ENCODE peak calls at places on chromosomes 5 and 9, in four cellular contexts. C is MM.1S, Y is right cardiac atrium, X is breast epithelium. N is an unnamed sample.

GRCh38 chr5:95712347-95712958 is 18.7 kb upstream of the RHOBTB3 start:
- DNase-seq in C (no peak), Y (no peak), X (no peak), N (peak; percentile 52)

GRCh38 chr5:15500326-15500958 is 462 bp downstream of the FBXL7 start:
- DNase-seq in C (no peak), Y (peak; percentile 91), X (no peak), N (peak; percentile 23)

GRCh38 chr5:72692273-72692672 is 124.2 kb upstream of the TNPO1 start:
- DNase-seq in C (no peak), Y (no peak), X (no peak), N (no peak)

GRCh38 chr5:178637356-178638069 is 10.7 kb upstream of the CLK4 start:
- DNase-seq in C (no peak), Y (no peak), X (no peak), N (no peak)

GRCh38 chr5:2203774-2204173 is 321.0 kb upstream of the IRX4 start:
- DNase-seq in C (no peak), Y (no peak), X (no peak), N (no peak)

GRCh38 chr5:79729686-79730085 is 40.0 kb downstream of the CMYA5 start:
- DNase-seq in C (no peak), Y (no peak), X (no peak), N (no peak)

GRCh38 chr9:99980578-99980977 is 74.1 kb downstream of the STX17 start:
- DNase-seq in C (no peak), Y (no peak), X (no peak), N (no peak)

GRCh38 chr9:103139891-103140290 is 144.8 kb downstream of the CYLC2 start:
- DNase-seq in C (no peak), Y (no peak), X (no peak), N (no peak)

GRCh38 chr9:111926421-111926875 is 29.8 kb downstream of the UGCG start:
- DNase-seq in C (peak; percentile 95), Y (peak; percentile 60), X (no peak), N (peak; percentile 13)

GRCh38 chr5:39443911-39444310 is 19.1 kb upstream of the DAB2 start:
- DNase-seq in C (no peak), Y (no peak), X (no peak), N (no peak)
- H3K4me1 ChIP-seq in C (no peaks in the 10 kb centered on the region), Y (no peaks in the 10 kb centered on the region), X (no peaks in the 10 kb centered on the region), N (no peaks in the 10 kb centered on the region)

GRCh38 chr5:59789197-59789596 is 104.3 kb downstream of the PDE4D start:
- DNase-seq in C (no peak), Y (no peak), X (no peak), N (no peak)

GRCh38 chr5:59785701-59786100 is 107.8 kb downstream of the PDE4D start:
- DNase-seq in C (no peak), Y (no peak), X (no peak), N (no peak)

GRCh38 chr5:59786271-59786805 is 107.2 kb downstream of the PDE4D start:
- DNase-seq in C (no peak), Y (no peak), X (peak; percentile 54), N (no peak)

GRCh38 chr5:59779453-59779852 is 114.1 kb downstream of the PDE4D start:
- DNase-seq in C (no peak), Y (no peak), X (no peak), N (no peak)

DNA sequence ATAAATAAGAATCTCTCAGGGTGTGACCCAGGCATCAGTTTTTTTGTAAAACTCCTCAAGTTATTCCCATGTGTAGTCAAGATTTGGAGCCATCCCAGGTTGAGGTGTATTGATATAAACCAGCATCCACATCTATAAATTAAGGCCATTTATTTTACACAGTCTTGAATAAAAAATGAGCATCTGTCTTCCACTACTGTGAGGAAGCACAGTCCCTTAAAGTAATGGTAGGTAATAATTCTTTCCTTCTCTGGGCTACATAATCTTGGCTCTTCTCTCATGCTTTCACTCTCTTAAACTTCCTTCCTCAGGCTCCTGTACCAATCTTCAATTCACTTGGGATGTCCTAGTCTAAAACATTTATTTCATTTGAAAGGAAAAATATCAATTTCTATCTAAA is 110.3 kb downstream of the PDE4D start:
- DNase-seq in C (no peak), Y (no peak), X (no peak), N (no peak)
- H3K4me1 ChIP-seq in C (no peaks in the 10 kb centered on the region), Y (no peaks in the 10 kb centered on the region), X (peaks cover 3% of the 10 kb centered on the region), N (no peaks in the 10 kb centered on the region)

DNA sequence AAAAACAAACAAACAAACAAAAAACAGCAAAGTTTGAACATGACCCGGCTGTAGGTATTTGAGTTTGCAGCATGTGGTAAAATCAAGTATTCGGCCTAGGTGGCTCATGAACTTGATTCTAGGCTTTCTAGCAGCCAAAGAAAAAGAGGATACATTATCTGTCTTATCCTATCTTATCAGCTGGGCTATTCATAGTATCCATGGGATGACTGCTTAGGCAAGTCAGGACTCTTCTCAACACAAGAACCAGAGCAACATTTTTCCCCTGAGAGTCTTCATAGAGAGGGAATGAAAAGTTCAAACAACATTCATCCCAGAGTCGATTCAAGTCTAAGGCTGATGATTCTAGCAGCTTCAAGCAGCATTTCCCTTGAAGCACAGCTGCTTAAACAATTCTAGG is 2.9 kb downstream of the S100Z start:
- DNase-seq in C (no peak), Y (no peak), X (no peak), N (no peak)
- H3K4me1 ChIP-seq in C (peaks cover 14% of the 10 kb centered on the region), Y (no peaks in the 10 kb centered on the region), X (no peaks in the 10 kb centered on the region), N (no peaks in the 10 kb centered on the region)

GRCh38 chr9:128056086-128056485 is 11.0 kb downstream of the NAIF1 start:
- DNase-seq in C (no peak), Y (peak; percentile 63), X (no peak), N (peak; percentile 65)

GRCh38 chr9:128059365-128059983 is 7.6 kb downstream of the NAIF1 start:
- DNase-seq in C (no peak), Y (no peak), X (no peak), N (peak; percentile 76)

GRCh38 chr9:128056887-128057723 is 10.0 kb downstream of the NAIF1 start:
- DNase-seq in C (no peak), Y (no peak), X (peak; percentile 44), N (peak; percentile 39)

GRCh38 chr9:128055222-128056040 is 11.7 kb downstream of the NAIF1 start:
- DNase-seq in C (no peak), Y (peak; percentile 65), X (peak; percentile 54), N (peak; percentile 81)

DNA sequence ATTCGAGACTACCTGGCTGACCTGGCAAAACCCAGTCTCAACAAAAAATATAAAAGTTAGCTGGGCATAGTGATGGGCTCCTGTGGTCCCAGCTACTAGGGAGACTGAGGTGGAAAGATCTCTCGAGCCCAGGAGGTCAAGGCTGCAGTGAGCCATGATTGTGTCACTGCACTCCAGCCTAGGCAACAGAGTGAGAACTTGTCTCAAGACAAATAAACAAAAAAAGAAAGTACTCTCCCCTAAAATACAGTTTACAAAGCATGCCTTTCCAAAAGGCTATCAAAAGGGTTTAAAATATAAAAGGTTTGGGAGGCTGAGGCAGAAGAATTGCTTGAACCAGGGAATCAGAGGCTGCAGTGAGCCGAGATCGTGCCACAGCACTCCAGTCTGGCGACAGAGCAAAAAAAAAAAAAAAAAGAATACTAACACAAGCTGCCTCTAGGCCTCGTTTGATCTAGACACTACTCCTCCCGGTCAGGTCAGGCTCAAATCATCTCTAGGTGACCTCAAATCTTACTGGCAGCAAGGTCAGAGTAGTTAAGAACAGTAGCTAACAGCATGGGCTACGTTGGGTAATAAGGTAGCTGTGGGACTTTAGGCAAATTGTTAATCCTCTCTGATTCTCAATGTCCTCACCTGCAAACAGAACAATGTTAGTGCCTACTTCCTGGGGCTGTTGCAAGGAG is 9.3 kb downstream of the NAIF1 start:
- DNase-seq in C (no peak), Y (no peak), X (no peak), N (no peak)
- H3K4me1 ChIP-seq in C (peaks cover 5% of the 10 kb centered on the region), Y (peaks cover under 1% of the 10 kb centered on the region), X (peaks cover 7% of the 10 kb centered on the region), N (peaks cover 39% of the 10 kb centered on the region)

GRCh38 chr5:111167551-111167950 is 56.6 kb upstream of the CAMK4 start:
- DNase-seq in C (no peak), Y (no peak), X (no peak), N (no peak)
- H3K4me1 ChIP-seq in C (no peaks in the 10 kb centered on the region), Y (no peaks in the 10 kb centered on the region), X (no peaks in the 10 kb centered on the region), N (no peaks in the 10 kb centered on the region)

GRCh38 chr5:156687514-156687913 is 162.6 kb upstream of the PPP1R2B start:
- DNase-seq in C (no peak), Y (no peak), X (no peak), N (no peak)

GRCh38 chr5:156681276-156681675 is 168.8 kb upstream of the PPP1R2B start:
- DNase-seq in C (no peak), Y (no peak), X (no peak), N (no peak)

GRCh38 chr5:156686816-156687215 is 163.3 kb upstream of the PPP1R2B start:
- DNase-seq in C (no peak), Y (no peak), X (no peak), N (no peak)

GRCh38 chr5:156683509-156683908 is 166.6 kb upstream of the PPP1R2B start:
- DNase-seq in C (no peak), Y (no peak), X (no peak), N (no peak)

GRCh38 chr5:156684216-156684615 is 165.9 kb upstream of the PPP1R2B start:
- DNase-seq in C (no peak), Y (no peak), X (no peak), N (no peak)
- H3K4me1 ChIP-seq in C (no peaks in the 10 kb centered on the region), Y (peaks cover 6% of the 10 kb centered on the region), X (no peaks in the 10 kb centered on the region), N (no peaks in the 10 kb centered on the region)

GRCh38 chr9:93052791-93053540 is 5.5 kb upstream of the SUSD3 start:
- DNase-seq in C (no peak), Y (no peak), X (no peak), N (peak; percentile 95)
- H3K4me1 ChIP-seq in C (no peaks in the 10 kb centered on the region), Y (peaks cover 4% of the 10 kb centered on the region), X (no peaks in the 10 kb centered on the region), N (peaks cover 34% of the 10 kb centered on the region)

GRCh38 chr9:122949696-122950095 is 8.9 kb downstream of the RABGAP1 start:
- DNase-seq in C (no peak), Y (no peak), X (no peak), N (no peak)

GRCh38 chr9:122950263-122950662 is 9.4 kb downstream of the RABGAP1 start:
- DNase-seq in C (no peak), Y (no peak), X (no peak), N (no peak)

GRCh38 chr9:122954253-122954691 is 13.5 kb downstream of the RABGAP1 start:
- DNase-seq in C (no peak), Y (no peak), X (no peak), N (no peak)

GRCh38 chr9:122948313-122948712 is 7.5 kb downstream of the RABGAP1 start:
- DNase-seq in C (no peak), Y (no peak), X (no peak), N (no peak)

DNA sequence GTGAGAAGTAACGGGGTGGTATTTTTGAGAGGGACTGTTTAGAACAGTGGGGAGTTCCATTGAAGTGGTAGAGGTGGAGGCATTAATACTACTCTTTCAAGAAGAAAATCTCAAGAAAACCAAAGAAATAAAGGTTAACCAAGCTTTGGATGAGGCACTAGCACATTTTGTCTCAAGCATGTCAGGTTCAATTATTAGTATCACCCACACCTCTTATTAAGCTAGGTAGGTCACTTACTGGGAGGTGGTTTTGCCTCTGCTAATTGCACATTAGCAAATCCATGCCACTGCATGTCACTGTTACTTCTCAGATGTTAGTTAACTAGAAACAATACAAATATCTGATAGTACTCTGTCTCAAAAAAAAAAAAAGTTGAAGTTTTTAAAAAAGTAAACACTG is 10.2 kb downstream of the RABGAP1 start:
- DNase-seq in C (no peak), Y (no peak), X (no peak), N (no peak)
- H3K4me1 ChIP-seq in C (no peaks in the 10 kb centered on the region), Y (peaks cover 3% of the 10 kb centered on the region), X (peaks cover 13% of the 10 kb centered on the region), N (peaks cover 55% of the 10 kb centered on the region)